ENCODE peak calls at places on chromosomes 4 and X, in ten cellular contexts. H is tibial nerve, F is heart left ventricle, I is endodermal cell, M is mammary epithelial cell, W is psoas muscle, U is Peyer's patch, B is K562, R is MM.1S, N is heart right ventricle. E is an unnamed sample. For H3K36me3 and H3K4me1, the result is how much of the 10 kb centered on the place peaks cover.

GRCh38 chr4:184444215-184444952 is 30.0 kb downstream of the IRF2 start:
- DNase-seq in F (no peak), B (no peak), U (no peak), W (no peak), R (no peak), M (peak), I (no peak), N (no peak), H (no peak), E (no peak)

GRCh38 chr4:152535236-152535902 is 523 bp downstream of the FBXW7 start:
- DNase-seq in H (no peak), R (peak), I (no peak), B (peak), W (peak), F (peak), U (peak), N (peak), M (no peak), E (peak)

GRCh38 chrX:46626566-46626965 is 53.0 kb downstream of the CHST7 start:
- DNase-seq in N (no peak), F (no peak), R (no peak), B (no peak), H (no peak), I (no peak), W (no peak), M (no peak), U (peak), E (peak)

GRCh38 chr4:16893141-16893571 is 5.3 kb downstream of the LDB2 start:
- DNase-seq in N (no peak), B (no peak), W (no peak), R (peak), M (no peak), I (no peak), H (no peak), F (no peak), U (no peak), E (no peak)

GRCh38 chrX:155070038-155070437 is 898 bp downstream of the CMC4 start:
- DNase-seq in H (no peak), B (no peak), N (no peak), I (no peak), M (peak), F (no peak), R (no peak), U (no peak), W (no peak), E (no peak)

GRCh38 chrX:71671043-71671829 is 3.9 kb downstream of the LOC101059915 start:
- DNase-seq in I (no peak), H (no peak), B (no peak), W (no peak), U (no peak), F (no peak), R (no peak), M (peak), N (no peak), E (no peak)

GRCh38 chr4:105966046-105966445 is 70.8 kb downstream of the NPNT start:
- DNase-seq in B (no peak), M (peak), H (no peak), I (no peak), F (no peak), R (no peak), W (no peak), U (no peak), N (no peak), E (no peak)

GRCh38 chrX:150547511-150548115 is 20.8 kb upstream of the MTM1 start:
- DNase-seq in M (no peak), B (peak), I (peak), U (peak), N (peak), F (peak), H (peak), R (peak), W (peak), E (peak)

GRCh38 chrX:150897371-150898319 is 823 bp downstream of the CD99L2 start:
- DNase-seq in W (peak), N (peak), I (peak), H (no peak), R (peak), B (peak), U (peak), F (no peak), M (peak), E (peak)

GRCh38 chr4:172975651-172976229 is 192.9 kb upstream of the GALNT7 start:
- DNase-seq in W (no peak), N (no peak), M (no peak), U (no peak), R (no peak), F (no peak), I (peak), B (peak), H (no peak), E (no peak)

GRCh38 chrX:110036162-110037033 is 33.5 kb downstream of the TMEM164 start:
- DNase-seq in H (no peak), W (no peak), M (no peak), F (no peak), B (no peak), R (no peak), N (no peak), U (no peak), I (no peak), E (no peak)

GRCh38 chr4:28744066-28744465 is 1883.4 kb downstream of the STIM2 start:
- DNase-seq in W (no peak), I (no peak), H (no peak), B (no peak), U (no peak), F (no peak), M (no peak), N (no peak), R (no peak), E (no peak)

GRCh38 chr4:169243808-169244207 is 26.9 kb downstream of the SH3RF1 start:
- DNase-seq in R (no peak), F (no peak), H (no peak), W (no peak), B (no peak), N (no peak), M (peak), U (no peak), I (no peak), E (no peak)

GRCh38 chrX:107429090-107429489 is 20.4 kb upstream of the FRMPD3 start:
- DNase-seq in N (no peak), M (no peak), U (no peak), W (no peak), H (no peak), B (no peak), R (peak), I (peak), F (no peak), E (no peak)

GRCh38 chr4:102174800-102175199 is 170.5 kb downstream of the SLC39A8 start:
- DNase-seq in W (no peak), U (no peak), N (no peak), H (no peak), M (peak), F (no peak), B (no peak), R (no peak), I (no peak), E (no peak)

GRCh38 chr4:184635381-184635780 is 13.9 kb downstream of the CASP3 start:
- DNase-seq in R (no peak), F (no peak), U (no peak), M (no peak), I (no peak), W (no peak), H (no peak), N (no peak), B (no peak), E (no peak)

GRCh38 chr4:163492951-163493504 is 1.5 kb upstream of the TMA16 start:
- DNase-seq in F (no peak), H (no peak), N (no peak), R (peak), I (no peak), B (no peak), M (no peak), U (no peak), W (no peak), E (no peak)

DNA sequence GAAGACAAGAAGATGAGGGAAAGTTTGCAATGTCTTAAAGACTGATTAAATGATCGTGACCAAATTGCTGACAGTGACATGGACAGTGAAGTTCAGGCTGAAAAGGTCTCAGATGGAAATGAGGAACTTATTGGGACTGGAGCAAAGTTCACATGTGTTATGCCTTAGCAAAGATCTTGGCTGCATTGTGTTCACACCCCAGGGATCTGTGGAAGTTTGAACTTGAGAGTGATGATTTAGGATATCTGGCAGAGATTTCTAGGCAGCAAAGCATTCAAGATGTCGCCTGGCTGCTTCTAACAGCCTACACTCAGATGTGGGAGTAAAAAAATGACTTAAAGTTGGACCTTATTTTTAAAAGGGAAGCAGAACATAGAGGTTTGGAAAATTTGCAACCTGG is 21.4 kb downstream of the SCARB2 start:
- DNase-seq in B (no peak), W (no peak), F (no peak), M (no peak), H (no peak), I (no peak), U (no peak), R (no peak), N (no peak), E (no peak)
- H3K36me3 ChIP-seq in B (under half), W (half or more), F (under half), M (under half), H (under half), I (under half), U (under half), R (under half), N (under half), E (under half)

GRCh38 chr4:107546637-107547036 is 173.4 kb downstream of the PAPSS1 start:
- DNase-seq in H (no peak), M (peak), W (no peak), N (no peak), R (no peak), B (no peak), I (no peak), U (no peak), F (no peak), E (no peak)

GRCh38 chr4:107541511-107541910 is 178.5 kb downstream of the PAPSS1 start:
- DNase-seq in I (no peak), U (no peak), R (no peak), N (no peak), B (no peak), H (no peak), F (no peak), W (no peak), M (no peak), E (no peak)
- H3K4me1 ChIP-seq in I (under half), U (under half), R (under half), N (under half), B (under half), H (under half), F (under half), W (under half), M (under half), E (under half)

GRCh38 chr4:4427886-4428285 is 41.0 kb downstream of the NSG1 start:
- DNase-seq in R (no peak), F (no peak), W (no peak), B (no peak), H (no peak), M (no peak), U (no peak), N (no peak), I (peak), E (no peak)

GRCh38 chr4:4432341-4433125 is 45.6 kb downstream of the NSG1 start:
- DNase-seq in R (no peak), I (peak), N (no peak), H (no peak), B (no peak), W (no peak), M (no peak), U (no peak), F (no peak), E (no peak)

GRCh38 chr4:4428966-4429875 is 42.3 kb downstream of the NSG1 start:
- DNase-seq in I (peak), N (no peak), W (no peak), M (no peak), B (no peak), U (no peak), R (no peak), H (no peak), F (no peak), E (no peak)

GRCh38 chr4:4427478-4427870 is 40.6 kb downstream of the NSG1 start:
- DNase-seq in N (no peak), I (no peak), W (no peak), M (peak), R (no peak), U (no peak), F (peak), H (no peak), B (no peak), E (no peak)

GRCh38 chr4:4430492-4431195 is 43.7 kb downstream of the NSG1 start:
- DNase-seq in W (no peak), N (no peak), R (peak), M (peak), B (peak), U (no peak), H (no peak), I (peak), F (peak), E (no peak)
- TF ChIP-seq CTCF in W (peak), N (peak), R (peak), M (peak), B (peak), U (peak), H (peak), I (peak), F (peak), E (peak)

GRCh38 chr4:25401066-25401465 is 24.0 kb downstream of the ANAPC4 start:
- DNase-seq in M (peak), R (no peak), W (no peak), I (no peak), F (no peak), H (no peak), B (no peak), N (no peak), U (no peak), E (no peak)

GRCh38 chr4:25399502-25399901 is 22.4 kb downstream of the ANAPC4 start:
- DNase-seq in H (no peak), U (no peak), W (no peak), B (no peak), R (no peak), M (no peak), F (no peak), N (no peak), I (no peak), E (no peak)

GRCh38 chr4:25402521-25402920 is 25.5 kb downstream of the ANAPC4 start:
- DNase-seq in F (no peak), M (no peak), N (no peak), U (no peak), H (no peak), R (no peak), B (no peak), I (no peak), W (no peak), E (no peak)

DNA sequence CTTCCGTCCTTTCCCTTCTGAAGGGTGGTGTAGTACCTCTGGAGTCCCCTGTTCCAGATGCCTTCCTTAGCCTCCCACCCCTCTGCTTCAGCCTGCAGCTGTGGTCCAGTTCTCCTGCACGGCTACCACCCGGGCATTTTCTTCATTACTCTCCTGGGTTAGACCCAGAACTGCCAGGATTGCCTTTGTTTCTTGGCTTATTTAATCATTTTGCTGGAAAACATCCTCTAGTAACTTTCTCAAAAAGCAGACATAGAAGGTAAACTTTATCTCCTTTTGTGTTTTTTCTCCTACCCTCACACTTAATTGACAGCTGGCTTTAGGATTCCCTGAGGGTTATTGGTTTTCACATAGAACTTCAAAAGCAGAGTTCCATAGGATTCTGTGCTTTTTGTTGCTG is 20.2 kb downstream of the ANAPC4 start:
- DNase-seq in W (no peak), I (no peak), M (no peak), H (no peak), R (no peak), N (no peak), B (no peak), F (no peak), U (no peak), E (no peak)
- H3K36me3 ChIP-seq in W (half or more), I (half or more), M (under half), H (under half), R (under half), N (under half), B (half or more), F (under half), U (under half), E (half or more)

DNA sequence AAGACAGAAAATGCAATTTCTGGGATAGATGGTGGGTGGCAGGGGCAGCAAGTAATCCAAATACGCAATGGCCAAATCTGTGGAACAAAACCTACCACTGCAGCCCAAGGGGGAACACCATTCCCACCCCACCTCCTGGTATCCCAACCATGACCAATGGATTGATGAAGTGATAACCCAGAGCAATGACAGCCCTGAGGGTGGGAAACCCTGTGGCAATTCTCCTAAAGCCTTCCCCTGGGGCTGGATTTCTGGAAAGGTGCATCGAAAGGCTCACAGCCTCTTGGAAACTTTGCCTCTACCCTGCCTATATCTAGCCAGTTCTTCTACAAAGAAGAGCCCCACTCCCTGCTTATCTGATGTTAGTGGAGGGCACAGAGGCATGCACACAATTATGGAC is 59.9 kb upstream of the TXK start:
- DNase-seq in W (no peak), I (no peak), U (no peak), B (no peak), N (no peak), F (no peak), M (no peak), H (no peak), R (no peak), E (no peak)
- H3K4me1 ChIP-seq in W (under half), I (under half), U (under half), B (under half), N (under half), F (under half), M (under half), H (under half), R (half or more), E (under half)